ENCODE peak calls at places on chromosomes 4 and X, in four cellular contexts. F is tibial artery; S is CD4-positive, alpha-beta memory T cell; U is aorta. W is an unnamed sample.
A peak's percentile ranks its signal among the peaks of the same experiment; 100 is the strongest.

GRCh38 chr4:79874197-79874596 is 198.8 kb downstream of the ANTXR2 start:
- DNase-seq in U (no peak), S (no peak), F (no peak), W (no peak)

GRCh38 chr4:119493419-119493818 is 135.2 kb downstream of the PDE5A start:
- DNase-seq in F (no peak), S (no peak), U (no peak), W (no peak)

GRCh38 chrX:15854712-15855561 is at the start of gene AP1S2:
- DNase-seq in S (peak; percentile 93), F (peak; percentile 94), U (peak; percentile 98), W (peak; percentile 90)

GRCh38 chrX:9467751-9468150 is 2.9 kb downstream of the TBL1X start:
- DNase-seq in U (no peak), F (no peak), S (no peak), W (no peak)

GRCh38 chrX:120136128-120136527 is 20.4 kb upstream of the RHOXF1 start:
- DNase-seq in F (no peak), S (no peak), U (no peak), W (no peak)

GRCh38 chr4:140719022-140719421 is 37.2 kb downstream of the TBC1D9 start:
- DNase-seq in U (no peak), S (no peak), F (no peak), W (no peak)

GRCh38 chr4:23333556-23333945 is 556.3 kb downstream of the PPARGC1A start:
- DNase-seq in F (no peak), S (peak; percentile 68), U (no peak), W (no peak)

GRCh38 chr4:24949970-24950369 is 37.1 kb upstream of the CCDC149 start:
- DNase-seq in S (no peak), U (no peak), F (no peak), W (no peak)

GRCh38 chr4:5446595-5446994 is 261.8 kb downstream of the EVC2 start:
- DNase-seq in S (no peak), U (peak; percentile 65), F (peak; percentile 35), W (no peak)

GRCh38 chr4:73006286-73006990 is 63.1 kb downstream of the COX18 start:
- DNase-seq in S (no peak), U (no peak), F (no peak), W (no peak)

GRCh38 chr4:52052475-52052780 is 1.3 kb downstream of the SPATA18 start:
- DNase-seq in F (no peak), U (no peak), S (no peak), W (no peak)

GRCh38 chr4:169174247-169174646 is 96.5 kb downstream of the SH3RF1 start:
- DNase-seq in S (no peak), F (no peak), U (no peak), W (no peak)

GRCh38 chr4:73585345-73585744 is 34.9 kb downstream of the RASSF6 start:
- DNase-seq in S (no peak), U (no peak), F (no peak), W (no peak)

GRCh38 chr4:158823461-158823873 is 54.6 kb downstream of the FNIP2 start:
- DNase-seq in S (no peak), F (no peak), U (no peak), W (no peak)

GRCh38 chr4:89259435-89260028 is 48.1 kb downstream of the GPRIN3 start:
- DNase-seq in S (no peak), U (no peak), F (no peak), W (no peak)

GRCh38 chr4:150244600-150244999 is 166.4 kb downstream of the DCLK2 start:
- DNase-seq in S (no peak), U (no peak), F (no peak), W (no peak)

GRCh38 chr4:65383589-65384305 is 286.5 kb downstream of the EPHA5 start:
- DNase-seq in U (no peak), F (no peak), S (no peak), W (no peak)

GRCh38 chr4:45036677-45037076 is 310.3 kb upstream of the GNPDA2 start:
- DNase-seq in U (no peak), S (no peak), F (no peak), W (no peak)

GRCh38 chr4:139833131-139833930 is 167.7 kb downstream of the MGST2 start:
- DNase-seq in S (no peak), F (no peak), U (no peak), W (no peak)

GRCh38 chr4:8656711-8657380 is 64.3 kb downstream of the CPZ start:
- DNase-seq in F (no peak), U (peak; percentile 65), S (no peak), W (no peak)

GRCh38 chrX:38796926-38797325 is 4.3 kb upstream of the MID1IP1 start:
- DNase-seq in F (no peak), S (no peak), U (no peak), W (no peak)

GRCh38 chrX:7146703-7147430 is 645 bp upstream of the STS start:
- DNase-seq in F (peak; percentile 62), U (no peak), S (no peak), W (peak; percentile 36)

GRCh38 chrX:150094996-150095395 is 156.7 kb upstream of the EOLA2 start:
- DNase-seq in F (no peak), S (no peak), U (no peak), W (no peak)

GRCh38 chr4:83268491-83268890 is 16.1 kb downstream of the COQ2 start:
- DNase-seq in U (no peak), S (no peak), F (no peak), W (no peak)

GRCh38 chrX:40169193-40170086 is 71.7 kb upstream of the BCOR start:
- DNase-seq in U (no peak), S (peak; percentile 87), F (peak; percentile 70), W (peak; percentile 83)

GRCh38 chr4:119597377-119597776 is 31.2 kb downstream of the PDE5A start:
- DNase-seq in U (no peak), S (no peak), F (no peak), W (no peak)

GRCh38 chr4:78014889-78015886 is 41.9 kb upstream of the FRAS1 start:
- DNase-seq in F (no peak), S (no peak), U (no peak), W (no peak)

GRCh38 chr4:8343051-8343966 is 73.8 kb downstream of the HTRA3 start:
- DNase-seq in U (no peak), F (peak; percentile 62), S (no peak), W (peak; percentile 41)

GRCh38 chrX:96474357-96475125 is 210.1 kb upstream of the DIAPH2 start:
- DNase-seq in S (no peak), F (no peak), U (no peak), W (no peak)

GRCh38 chr4:25368315-25368714 is 8.7 kb upstream of the ANAPC4 start:
- DNase-seq in S (no peak), U (no peak), F (no peak), W (no peak)

GRCh38 chrX:116499780-116500179 is 37.0 kb upstream of the CT83 start:
- DNase-seq in F (no peak), S (no peak), U (no peak), W (no peak)

GRCh38 chr4:62407534-62407933 is 1207.4 kb downstream of the ADGRL3 start:
- DNase-seq in F (no peak), S (no peak), U (no peak), W (no peak)

GRCh38 chr4:6889736-6890324 is 19.8 kb upstream of the TBC1D14 start:
- DNase-seq in S (no peak), U (peak; percentile 55), F (no peak), W (no peak)

GRCh38 chr4:6892190-6892908 is 17.3 kb upstream of the TBC1D14 start:
- DNase-seq in U (no peak), F (no peak), S (peak; percentile 56), W (peak; percentile 68)

GRCh38 chr4:6892909-6893202 is 16.8 kb upstream of the TBC1D14 start:
- DNase-seq in S (no peak), U (no peak), F (no peak), W (no peak)

GRCh38 chr4:6890358-6890757 is 19.3 kb upstream of the TBC1D14 start:
- DNase-seq in U (no peak), S (no peak), F (no peak), W (no peak)

DNA sequence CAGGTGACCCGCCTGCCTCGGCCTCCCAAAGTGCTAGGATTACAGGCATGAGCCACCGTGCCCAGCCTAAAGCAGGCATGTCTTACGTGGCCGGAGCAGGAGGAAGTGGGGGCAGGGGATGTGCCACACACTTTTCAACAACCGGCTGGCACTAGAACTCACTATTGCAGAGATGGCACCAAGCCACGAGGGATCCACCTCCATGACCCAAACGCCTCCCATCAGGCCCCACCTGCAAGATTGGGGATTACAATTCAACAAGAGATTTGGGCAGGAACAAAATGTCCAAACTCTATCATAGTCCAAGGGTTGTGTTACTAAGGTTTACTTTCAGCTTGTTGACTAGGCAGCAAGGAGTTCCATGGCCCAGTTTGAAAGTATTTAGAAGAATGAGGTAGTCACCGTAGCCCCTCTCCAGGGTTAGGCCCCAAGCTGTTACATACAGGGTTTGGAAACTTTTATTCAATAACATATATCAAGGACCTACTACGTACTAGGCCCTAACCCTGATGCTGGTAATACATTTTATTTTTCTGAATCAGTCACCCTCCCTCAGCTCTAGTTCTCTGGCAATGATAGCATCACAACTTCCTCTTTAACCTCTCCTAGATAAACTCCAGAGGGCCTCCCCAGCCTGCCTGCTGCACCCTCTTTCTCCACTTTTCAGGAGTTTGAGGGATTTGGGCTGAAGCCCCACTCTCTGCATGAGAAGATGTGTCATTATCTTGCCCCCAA is 18.0 kb upstream of the TBC1D14 start:
- DNase-seq in F (no peak), S (no peak), U (no peak), W (no peak)
- H3K4me1 ChIP-seq in F (no peaks in the 10 kb centered on the region), S (peaks cover 24% of the 10 kb centered on the region), U (no peaks in the 10 kb centered on the region), W (peaks cover 27% of the 10 kb centered on the region)

DNA sequence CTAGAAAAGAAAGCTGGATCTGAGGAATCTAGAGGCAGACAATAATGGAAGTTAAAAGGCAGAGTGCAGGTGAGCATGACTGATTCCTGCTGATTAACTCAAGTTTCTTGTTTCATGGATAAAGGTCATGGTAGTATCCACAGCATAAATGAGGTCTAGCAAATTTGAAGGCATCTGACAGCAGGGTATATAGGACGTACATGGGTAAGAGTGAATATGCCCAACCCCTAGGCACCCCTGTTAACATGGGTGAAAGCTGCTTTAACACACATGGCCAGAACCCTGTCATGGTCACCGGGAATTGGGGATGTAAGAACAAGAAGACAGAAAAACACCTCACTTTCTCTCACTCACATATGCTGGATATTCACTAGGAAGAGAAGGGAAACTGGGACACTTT is 25.0 kb downstream of the NLRP2B start:
- DNase-seq in S (no peak), U (no peak), F (no peak), W (no peak)
- H3K9me3 ChIP-seq in S (no peaks in the 10 kb centered on the region), U (peaks cover 1% of the 10 kb centered on the region), F (peaks cover 22% of the 10 kb centered on the region), W (peaks cover 6% of the 10 kb centered on the region)

DNA sequence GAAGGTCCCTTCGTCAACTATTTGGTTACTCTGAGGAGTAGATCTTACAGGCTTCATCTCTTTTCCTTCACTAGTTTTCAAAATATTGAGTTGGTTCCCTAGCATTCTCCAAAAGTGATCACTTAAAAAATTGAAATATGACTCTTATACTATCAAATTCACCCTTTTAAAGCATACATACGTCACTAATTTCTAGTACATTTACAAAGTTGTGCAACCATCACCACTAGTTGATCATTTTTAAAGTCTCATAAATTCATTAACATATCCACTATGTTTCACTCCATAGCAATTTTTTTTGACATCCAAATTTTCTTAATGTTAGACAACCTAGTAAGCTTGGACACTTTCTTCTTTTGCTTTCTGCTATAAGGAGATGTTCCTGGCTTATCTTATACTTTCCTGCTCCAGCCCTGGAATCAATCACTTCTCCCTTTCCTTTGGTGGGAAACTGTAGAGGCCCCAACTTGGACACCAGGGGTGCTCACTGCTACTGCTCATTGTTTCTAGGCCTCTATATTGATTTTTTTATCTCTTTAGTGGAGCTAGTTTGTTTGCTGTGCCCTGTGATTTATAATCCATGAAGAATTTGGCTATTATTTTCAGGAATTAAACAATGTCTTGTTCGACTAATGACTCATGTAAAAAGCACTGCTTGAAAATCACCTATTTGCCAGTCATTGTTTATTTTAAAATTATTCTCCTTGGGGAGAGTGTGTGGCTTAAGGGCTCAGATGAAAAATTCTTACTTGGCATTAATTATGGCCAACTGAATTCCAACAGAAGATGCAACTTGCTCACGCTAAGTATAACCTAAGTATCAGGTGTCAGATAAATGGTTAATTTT is 4.0 kb upstream of the ZFX start:
- DNase-seq in U (no peak), S (no peak), F (no peak), W (no peak)
- H3K4me3 ChIP-seq in U (no peak overlapping the region), S (no peak overlapping the region), F (no peak overlapping the region), W (no peak overlapping the region)

GRCh38 chr4:145539677-145540076 is 58.0 kb downstream of the SMAD1 start:
- DNase-seq in U (no peak), F (no peak), S (no peak), W (no peak)
- H3K4me1 ChIP-seq in U (no peaks in the 10 kb centered on the region), F (no peaks in the 10 kb centered on the region), S (no peaks in the 10 kb centered on the region), W (no peaks in the 10 kb centered on the region)

W was measured in mucosa of descending colon.